ENCODE peak calls at places on chromosomes 12 and 14, in nine cellular contexts. W, Y, B, J, F, E, M, P and K are unnamed samples.

GRCh38 chr14:79037593-79037992 is 867.4 kb downstream of the NRXN3 start:
- DNase-seq in P (no peak), F (no peak), J (no peak), M (no peak), E (no peak), B (no peak), Y (no peak), W (no peak), K (no peak)

GRCh38 chr12:4244868-4245267 is 28.7 kb upstream of the CCND2 start:
- DNase-seq in F (no peak), B (no peak), J (no peak), M (no peak), Y (no peak), E (no peak), W (no peak), P (no peak), K (no peak)

GRCh38 chr12:15634010-15634676 is 155.0 kb downstream of the EPS8 start:
- DNase-seq in E (no peak), F (no peak), B (no peak), P (no peak), M (no peak), W (peak; percentile 88), Y (no peak), J (no peak), K (peak; percentile 77)

GRCh38 chr14:75913183-75913582 is 68.6 kb downstream of the TGFB3 start:
- DNase-seq in W (no peak), B (no peak), J (no peak), M (no peak), Y (no peak), E (no peak), P (no peak), F (no peak), K (no peak)

GRCh38 chr14:104286086-104286485 is 147.7 kb downstream of the KIF26A start:
- DNase-seq in E (peak; percentile 3), M (peak; percentile 0), P (no peak), W (no peak), B (peak; percentile 34), J (no peak), Y (no peak), F (no peak), K (no peak)

GRCh38 chr14:93137864-93138263 is 22.1 kb upstream of the ITPK1 start:
- DNase-seq in F (peak; percentile 13), E (peak; percentile 74), M (peak; percentile 63), W (peak; percentile 38), B (peak; percentile 73), P (peak; percentile 91), Y (no peak), J (peak; percentile 32), K (no peak)

GRCh38 chr12:98421336-98421735 is 94.1 kb upstream of the TMPO start:
- DNase-seq in J (no peak), F (no peak), Y (no peak), B (no peak), P (no peak), E (no peak), W (no peak), M (no peak), K (no peak)

GRCh38 chr14:42011221-42011620 is 404.5 kb downstream of the LRFN5 start:
- DNase-seq in E (no peak), Y (no peak), P (no peak), W (no peak), B (no peak), F (no peak), M (no peak), J (no peak), K (no peak)

GRCh38 chr12:73531752-73532151 is 1005.9 kb upstream of the ATXN7L3B start:
- DNase-seq in B (no peak), F (no peak), W (no peak), E (no peak), Y (no peak), M (no peak), J (no peak), P (no peak), K (no peak)

DNA sequence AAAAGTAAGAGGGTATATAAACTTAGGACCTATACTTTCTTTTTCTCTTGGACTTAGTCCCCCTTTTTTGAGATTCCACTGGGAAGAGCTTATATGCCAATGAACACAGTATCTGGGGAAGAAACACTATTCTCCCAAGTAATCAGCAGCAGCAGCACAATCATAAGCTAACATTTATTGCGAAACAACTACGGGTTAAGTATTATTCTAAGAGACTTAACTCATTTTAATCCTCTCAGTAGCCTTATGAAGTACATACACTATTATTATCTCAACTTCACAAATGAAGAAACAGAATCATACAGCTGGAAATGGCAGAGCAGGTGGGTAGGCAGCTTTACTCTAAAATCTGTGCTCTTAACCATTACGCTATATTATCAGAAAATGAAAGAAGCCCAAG is 27.9 kb downstream of the BAZ2A start:
- DNase-seq in Y (no peak), B (no peak), E (no peak), P (no peak), W (peak; percentile 26), F (no peak), M (no peak), J (no peak), K (no peak)
- H3K36me3 ChIP-seq in Y (peaks cover 73% of the 10 kb centered on the region), B (peaks cover 98% of the 10 kb centered on the region), E (peaks cover 86% of the 10 kb centered on the region), P (peaks cover 100% of the 10 kb centered on the region), W (peaks cover 91% of the 10 kb centered on the region), F (peaks cover 45% of the 10 kb centered on the region), M (peaks cover 98% of the 10 kb centered on the region), J (peaks cover 98% of the 10 kb centered on the region), K (peaks cover 81% of the 10 kb centered on the region)

GRCh38 chr12:67472551-67472950 is 176.0 kb upstream of the DYRK2 start:
- DNase-seq in F (no peak), P (no peak), M (peak; percentile 38), J (peak; percentile 53), W (peak; percentile 27), B (no peak), Y (no peak), E (no peak), K (no peak)

GRCh38 chr12:67475725-67476124 is 172.8 kb upstream of the DYRK2 start:
- DNase-seq in M (no peak), F (peak; percentile 50), Y (no peak), P (no peak), B (no peak), E (no peak), W (peak; percentile 57), J (no peak), K (no peak)

GRCh38 chr12:67477682-67478265 is 170.8 kb upstream of the DYRK2 start:
- DNase-seq in B (no peak), M (no peak), W (no peak), Y (no peak), F (no peak), E (no peak), P (no peak), J (no peak), K (no peak)

GRCh38 chr12:67471810-67472209 is 176.7 kb upstream of the DYRK2 start:
- DNase-seq in M (peak; percentile 28), E (no peak), F (no peak), J (peak; percentile 31), P (no peak), W (no peak), B (no peak), Y (no peak), K (no peak)

DNA sequence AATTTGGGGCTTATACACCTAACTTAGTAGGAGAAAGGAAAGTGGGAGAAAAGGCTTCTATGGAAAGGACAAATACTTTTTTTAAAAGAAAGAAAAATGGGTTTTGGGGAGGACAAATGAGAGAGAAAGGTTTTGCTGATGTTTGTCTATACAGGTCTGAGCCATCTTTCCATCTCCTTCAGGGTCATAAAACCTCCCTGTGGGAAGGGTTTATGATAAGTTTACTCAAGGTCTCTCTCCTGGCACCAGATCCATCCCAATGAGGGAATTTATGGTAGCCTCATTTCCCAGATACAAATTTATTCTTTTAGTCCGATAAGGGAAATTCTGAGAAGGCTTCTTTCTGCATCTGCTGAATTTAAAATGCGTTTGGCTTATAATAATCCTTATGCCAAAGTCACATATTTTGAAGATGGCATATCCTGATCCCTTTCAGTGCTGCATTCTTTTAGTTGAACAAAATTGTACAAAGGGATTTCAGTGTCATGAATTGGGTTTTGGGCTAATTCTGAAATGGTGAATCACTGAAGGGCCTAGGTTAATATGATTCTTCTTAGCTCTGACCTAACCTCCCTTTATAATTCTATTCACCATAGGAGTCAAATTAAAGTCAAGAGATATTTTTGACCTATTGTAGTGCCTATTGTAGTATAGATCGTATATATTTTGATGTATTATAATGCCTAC is 173.5 kb upstream of the DYRK2 start:
- DNase-seq in F (no peak), B (no peak), W (peak; percentile 56), Y (no peak), M (no peak), E (no peak), P (no peak), J (no peak), K (no peak)
- H3K36me3 ChIP-seq in F (no peaks in the 10 kb centered on the region), B (no peaks in the 10 kb centered on the region), W (no peaks in the 10 kb centered on the region), Y (no peaks in the 10 kb centered on the region), M (no peaks in the 10 kb centered on the region), E (no peaks in the 10 kb centered on the region), P (no peaks in the 10 kb centered on the region), J (no peaks in the 10 kb centered on the region), K (no peaks in the 10 kb centered on the region)

GRCh38 chr12:65965358-65965757 is 141.1 kb downstream of the HMGA2 start:
- DNase-seq in Y (no peak), P (no peak), M (no peak), E (no peak), J (no peak), F (no peak), W (peak; percentile 34), B (no peak), K (peak; percentile 92)
- H3K36me3 ChIP-seq in Y (peaks cover 26% of the 10 kb centered on the region), P (no peaks in the 10 kb centered on the region), M (no peaks in the 10 kb centered on the region), E (no peaks in the 10 kb centered on the region), J (no peaks in the 10 kb centered on the region), F (peaks cover 30% of the 10 kb centered on the region), W (peaks cover 25% of the 10 kb centered on the region), B (no peaks in the 10 kb centered on the region), K (peaks cover 36% of the 10 kb centered on the region)

GRCh38 chr12:109592195-109592904 is 18.8 kb downstream of the MVK start:
- DNase-seq in M (peak; percentile 68), P (no peak), J (peak; percentile 41), Y (no peak), W (no peak), E (no peak), B (no peak), F (no peak), K (no peak)
- H3K36me3 ChIP-seq in M (peaks cover 36% of the 10 kb centered on the region), P (peaks cover 80% of the 10 kb centered on the region), J (peaks cover 19% of the 10 kb centered on the region), Y (peaks cover 5% of the 10 kb centered on the region), W (no peaks in the 10 kb centered on the region), E (no peaks in the 10 kb centered on the region), B (peaks cover 44% of the 10 kb centered on the region), F (peaks cover 3% of the 10 kb centered on the region), K (no peaks in the 10 kb centered on the region)

GRCh38 chr12:6334359-6334758 is 7.5 kb downstream of the TNFRSF1A start:
- DNase-seq in E (no peak), J (no peak), Y (no peak), P (no peak), W (no peak), F (no peak), M (no peak), B (no peak), K (no peak)
- H3K36me3 ChIP-seq in E (no peaks in the 10 kb centered on the region), J (peaks cover 56% of the 10 kb centered on the region), Y (peaks cover 51% of the 10 kb centered on the region), P (peaks cover 54% of the 10 kb centered on the region), W (peaks cover 37% of the 10 kb centered on the region), F (peaks cover 19% of the 10 kb centered on the region), M (peaks cover 54% of the 10 kb centered on the region), B (peaks cover 74% of the 10 kb centered on the region), K (peaks cover 37% of the 10 kb centered on the region)